ENCODE peak calls at places on chromosome 10, in seven cellular contexts. I, U, D, E, P, Y and B are unnamed samples.

GRCh38 chr10:88272186-88272585 is 310.9 kb downstream of the RNLS start:
- DNase-seq in Y (no peak), P (no peak), I (no peak), E (no peak), U (no peak), D (no peak), B (no peak)

GRCh38 chr10:81959016-81959415 is 84.0 kb downstream of the NRG3 start:
- DNase-seq in P (no peak), U (no peak), D (no peak), E (no peak), Y (no peak), I (no peak), B (no peak)

GRCh38 chr10:94963901-94964300 is 25.4 kb downstream of the CYP2C9 start:
- DNase-seq in E (peak), P (no peak), I (no peak), U (no peak), Y (no peak), D (no peak), B (no peak)

GRCh38 chr10:101229275-101230184 is at the start of gene LBX1:
- DNase-seq in I (no peak), P (no peak), U (no peak), D (no peak), Y (no peak), E (no peak), B (no peak)

GRCh38 chr10:4984971-4985594 is 18.6 kb downstream of the AKR1C2 start:
- DNase-seq in P (no peak), D (no peak), I (no peak), U (no peak), Y (no peak), E (no peak), B (no peak)

GRCh38 chr10:70748305-70748704 is 36.9 kb downstream of the TBATA start:
- DNase-seq in I (no peak), U (no peak), P (no peak), Y (no peak), D (no peak), E (no peak), B (no peak)

GRCh38 chr10:46291817-46292572 is 5.2 kb downstream of the ANTXRL start:
- DNase-seq in P (no peak), I (peak), Y (no peak), E (no peak), U (no peak), D (no peak), B (no peak)

GRCh38 chr10:108566216-108567107 is 1356.8 kb downstream of the XPNPEP1 start:
- DNase-seq in P (no peak), E (no peak), D (no peak), U (no peak), Y (no peak), I (no peak), B (no peak)

GRCh38 chr10:8235253-8236027 is 181.0 kb downstream of the GATA3 start:
- DNase-seq in I (no peak), D (no peak), P (no peak), U (no peak), E (no peak), Y (no peak), B (no peak)

GRCh38 chr10:75403144-75404022 is 1.8 kb upstream of the ZNF503 start:
- DNase-seq in I (peak), U (no peak), E (peak), D (no peak), Y (peak), P (no peak), B (no peak)

GRCh38 chr10:117544729-117545140 is 2.2 kb downstream of the EMX2 start:
- DNase-seq in P (no peak), I (no peak), Y (no peak), U (no peak), E (no peak), D (no peak), B (peak)

GRCh38 chr10:132634241-132634946 is 96.8 kb downstream of the INPP5A start:
- DNase-seq in P (no peak), D (no peak), I (peak), U (no peak), Y (no peak), E (no peak), B (no peak)

GRCh38 chr10:93749218-93749799 is 8.4 kb upstream of the LGI1 start:
- DNase-seq in U (no peak), Y (no peak), I (no peak), E (no peak), D (no peak), P (no peak), B (no peak)

GRCh38 chr10:36236931-36237330 is 594.8 kb upstream of the FZD8 start:
- DNase-seq in U (no peak), P (no peak), I (no peak), D (no peak), E (no peak), Y (no peak), B (no peak)

GRCh38 chr10:123445336-123445735 is 220.8 kb upstream of the GPR26 start:
- DNase-seq in P (no peak), U (no peak), E (no peak), Y (no peak), D (no peak), I (peak), B (no peak)

GRCh38 chr10:37488792-37489657 is 363.6 kb downstream of the ANKRD30A start:
- DNase-seq in P (no peak), D (no peak), I (no peak), E (no peak), Y (no peak), U (no peak), B (peak)

GRCh38 chr10:102065561-102066420 is 642 bp downstream of the HPS6 start:
- DNase-seq in P (no peak), D (no peak), I (peak), E (peak), Y (no peak), U (peak), B (no peak)

GRCh38 chr10:77526861-77527617 is 110.6 kb downstream of the KCNMA1 start:
- DNase-seq in E (no peak), Y (no peak), D (no peak), U (no peak), I (no peak), P (no peak), B (no peak)

GRCh38 chr10:33329178-33329577 is 5.3 kb downstream of the NRP1 start:
- DNase-seq in D (no peak), I (no peak), Y (no peak), E (no peak), U (no peak), P (no peak), B (no peak)

GRCh38 chr10:67803588-67804394 is 34.2 kb downstream of the DNAJC12 start:
- DNase-seq in E (no peak), I (no peak), Y (no peak), U (no peak), P (no peak), D (no peak), B (no peak)

GRCh38 chr10:12847361-12847975 is 154.0 kb downstream of the CCDC3 start:
- DNase-seq in I (no peak), D (no peak), P (no peak), Y (no peak), E (no peak), U (no peak), B (no peak)

GRCh38 chr10:125029584-125030242 is 87.8 kb downstream of the ZRANB1 start:
- DNase-seq in E (peak), P (no peak), U (no peak), D (no peak), I (no peak), Y (no peak), B (no peak)

GRCh38 chr10:106565546-106565945 is 599.0 kb downstream of the SORCS1 start:
- DNase-seq in P (no peak), I (no peak), U (no peak), Y (peak), D (no peak), E (peak), B (no peak)

GRCh38 chr10:68992721-68993440 is 4.3 kb downstream of the KIFBP start:
- DNase-seq in E (peak), U (no peak), P (no peak), I (peak), Y (peak), D (peak), B (peak)